ENCODE peak calls at places on chromosomes 16 and 17, in ten cellular contexts. One of them, this sample, is unnamed. For H3K27me3, the result is how much of the 10 kb centered on the place peaks cover.

GRCh38 chr17:54903375-54903774 is 2.7 kb downstream of the TOM1L1 start:
- DNase-seq in tibial nerve: no peak
- DNase-seq in uterus: no peak
- DNase-seq in IMR-90: no peak
- DNase-seq in H1: no peak
- DNase-seq in stomach: peak
- DNase-seq in ovary: peak
- DNase-seq in heart left ventricle: peak
- DNase-seq in HCT116: no peak
- DNase-seq in body of pancreas: peak
- DNase-seq in this sample: peak

GRCh38 chr16:58628845-58629680 is 563 bp downstream of the CNOT1 start:
- DNase-seq in uterus: peak
- DNase-seq in stomach: peak
- DNase-seq in IMR-90: peak
- DNase-seq in tibial nerve: peak
- DNase-seq in body of pancreas: peak
- DNase-seq in heart left ventricle: peak
- DNase-seq in ovary: peak
- DNase-seq in HCT116: no peak
- DNase-seq in H1: peak
- DNase-seq in this sample: peak

GRCh38 chr17:79414063-79414462 is 196.8 kb downstream of the RBFOX3 start:
- DNase-seq in ovary: no peak
- DNase-seq in HCT116: no peak
- DNase-seq in heart left ventricle: no peak
- DNase-seq in tibial nerve: no peak
- DNase-seq in IMR-90: no peak
- DNase-seq in stomach: no peak
- DNase-seq in uterus: no peak
- DNase-seq in H1: no peak
- DNase-seq in body of pancreas: no peak
- DNase-seq in this sample: no peak

GRCh38 chr16:50244504-50245416 is 21.6 kb upstream of the ADCY7 start:
- DNase-seq in ovary: peak
- DNase-seq in stomach: no peak
- DNase-seq in HCT116: no peak
- DNase-seq in tibial nerve: no peak
- DNase-seq in body of pancreas: no peak
- DNase-seq in IMR-90: no peak
- DNase-seq in H1: peak
- DNase-seq in uterus: no peak
- DNase-seq in heart left ventricle: no peak
- DNase-seq in this sample: no peak

GRCh38 chr17:68431661-68432071 is 25.6 kb downstream of the WIPI1 start:
- DNase-seq in ovary: no peak
- DNase-seq in tibial nerve: no peak
- DNase-seq in uterus: no peak
- DNase-seq in IMR-90: peak
- DNase-seq in stomach: no peak
- DNase-seq in HCT116: peak
- DNase-seq in H1: peak
- DNase-seq in heart left ventricle: no peak
- DNase-seq in body of pancreas: no peak
- DNase-seq in this sample: no peak

GRCh38 chr17:19728114-19728495 is 11.7 kb upstream of the SLC47A2 start:
- DNase-seq in HCT116: no peak
- DNase-seq in stomach: peak
- DNase-seq in heart left ventricle: peak
- DNase-seq in uterus: peak
- DNase-seq in ovary: peak
- DNase-seq in H1: no peak
- DNase-seq in body of pancreas: peak
- DNase-seq in tibial nerve: peak
- DNase-seq in IMR-90: peak
- DNase-seq in this sample: peak

GRCh38 chr17:43768382-43768781 is 9.8 kb upstream of the SOST start:
- DNase-seq in heart left ventricle: peak
- DNase-seq in body of pancreas: no peak
- DNase-seq in ovary: no peak
- DNase-seq in tibial nerve: peak
- DNase-seq in stomach: peak
- DNase-seq in uterus: no peak
- DNase-seq in H1: no peak
- DNase-seq in HCT116: no peak
- DNase-seq in IMR-90: no peak
- DNase-seq in this sample: peak

GRCh38 chr17:74446551-74447500 is 14.9 kb downstream of the GPRC5C start:
- DNase-seq in uterus: peak
- DNase-seq in heart left ventricle: peak
- DNase-seq in body of pancreas: peak
- DNase-seq in HCT116: no peak
- DNase-seq in ovary: peak
- DNase-seq in IMR-90: no peak
- DNase-seq in tibial nerve: peak
- DNase-seq in stomach: peak
- DNase-seq in H1: no peak
- DNase-seq in this sample: no peak

GRCh38 chr16:89187337-89188063 is 12.8 kb downstream of the SLC22A31 start:
- DNase-seq in body of pancreas: no peak
- DNase-seq in IMR-90: no peak
- DNase-seq in uterus: no peak
- DNase-seq in H1: peak
- DNase-seq in heart left ventricle: no peak
- DNase-seq in tibial nerve: no peak
- DNase-seq in HCT116: no peak
- DNase-seq in stomach: no peak
- DNase-seq in ovary: no peak
- DNase-seq in this sample: no peak

GRCh38 chr16:54245788-54246453 is 40.7 kb downstream of the IRX3 start:
- DNase-seq in IMR-90: no peak
- DNase-seq in heart left ventricle: no peak
- DNase-seq in tibial nerve: no peak
- DNase-seq in ovary: no peak
- DNase-seq in HCT116: no peak
- DNase-seq in body of pancreas: no peak
- DNase-seq in uterus: no peak
- DNase-seq in stomach: no peak
- DNase-seq in H1: no peak
- DNase-seq in this sample: no peak

GRCh38 chr17:76402711-76403110 is 18.3 kb downstream of the SPHK1 start:
- DNase-seq in tibial nerve: no peak
- DNase-seq in stomach: no peak
- DNase-seq in IMR-90: no peak
- DNase-seq in HCT116: no peak
- DNase-seq in body of pancreas: no peak
- DNase-seq in uterus: no peak
- DNase-seq in ovary: no peak
- DNase-seq in H1: no peak
- DNase-seq in heart left ventricle: no peak
- DNase-seq in this sample: no peak

GRCh38 chr17:29155235-29155965 is 24.8 kb downstream of the MYO18A start:
- DNase-seq in body of pancreas: peak
- DNase-seq in ovary: peak
- DNase-seq in heart left ventricle: peak
- DNase-seq in tibial nerve: no peak
- DNase-seq in uterus: peak
- DNase-seq in stomach: peak
- DNase-seq in IMR-90: peak
- DNase-seq in HCT116: peak
- DNase-seq in H1: no peak
- DNase-seq in this sample: peak

GRCh38 chr17:29710891-29711418 is 88.2 kb upstream of the CORO6 start:
- DNase-seq in stomach: no peak
- DNase-seq in body of pancreas: no peak
- DNase-seq in ovary: no peak
- DNase-seq in HCT116: no peak
- DNase-seq in IMR-90: peak
- DNase-seq in heart left ventricle: no peak
- DNase-seq in uterus: no peak
- DNase-seq in H1: no peak
- DNase-seq in tibial nerve: no peak
- DNase-seq in this sample: no peak

GRCh38 chr17:59858167-59858790 is 34.5 kb downstream of the TUBD1 start:
- DNase-seq in IMR-90: peak
- DNase-seq in uterus: no peak
- DNase-seq in ovary: no peak
- DNase-seq in HCT116: no peak
- DNase-seq in H1: no peak
- DNase-seq in body of pancreas: no peak
- DNase-seq in stomach: peak
- DNase-seq in tibial nerve: no peak
- DNase-seq in heart left ventricle: no peak
- DNase-seq in this sample: no peak

DNA sequence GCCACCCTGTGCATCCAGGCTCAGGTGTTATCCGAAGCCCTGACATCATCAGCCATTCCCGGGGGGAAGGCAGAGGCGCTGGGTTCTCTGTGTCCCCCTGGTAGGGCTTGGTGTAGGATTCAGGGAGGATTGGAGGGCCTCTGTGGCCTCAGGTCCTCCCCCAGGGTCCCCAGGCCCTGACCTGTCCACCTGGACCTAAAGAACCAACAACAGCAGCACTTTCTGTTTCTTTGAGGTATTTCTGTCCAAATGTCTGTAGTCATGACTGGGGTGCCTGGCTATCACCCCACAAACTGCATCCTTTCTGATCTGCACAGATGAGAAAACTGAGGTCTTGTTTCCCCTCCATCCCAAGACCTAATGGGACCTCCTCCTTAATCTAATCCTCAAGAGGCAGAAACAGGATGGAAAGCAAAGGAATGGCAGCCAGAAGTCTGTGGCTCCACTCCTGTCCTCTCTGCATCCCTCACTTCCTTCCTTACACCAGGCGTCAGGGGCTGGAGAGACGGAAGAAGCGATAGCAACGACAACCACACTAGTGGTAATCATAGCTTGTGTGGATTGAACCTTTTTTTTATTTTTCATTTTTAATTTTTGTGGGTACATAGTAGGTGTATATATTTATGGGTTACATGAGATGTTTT is 11.8 kb downstream of the NLRC5 start:
- DNase-seq in uterus: no peak
- DNase-seq in tibial nerve: no peak
- DNase-seq in ovary: no peak
- DNase-seq in heart left ventricle: no peak
- DNase-seq in H1: no peak
- DNase-seq in IMR-90: no peak
- DNase-seq in stomach: no peak
- DNase-seq in body of pancreas: no peak
- DNase-seq in HCT116: no peak
- DNase-seq in this sample: no peak
- TF ChIP-seq POLR2A in uterus: no peak
- TF ChIP-seq POLR2A in tibial nerve: no peak
- TF ChIP-seq POLR2A in ovary: no peak
- TF ChIP-seq POLR2A in heart left ventricle: no peak
- TF ChIP-seq POLR2A in H1: no peak
- TF ChIP-seq POLR2A in IMR-90: no peak
- TF ChIP-seq POLR2A in stomach: no peak
- TF ChIP-seq POLR2A in body of pancreas: no peak
- TF ChIP-seq POLR2A in HCT116: no peak
- TF ChIP-seq POLR2A in this sample: no peak

DNA sequence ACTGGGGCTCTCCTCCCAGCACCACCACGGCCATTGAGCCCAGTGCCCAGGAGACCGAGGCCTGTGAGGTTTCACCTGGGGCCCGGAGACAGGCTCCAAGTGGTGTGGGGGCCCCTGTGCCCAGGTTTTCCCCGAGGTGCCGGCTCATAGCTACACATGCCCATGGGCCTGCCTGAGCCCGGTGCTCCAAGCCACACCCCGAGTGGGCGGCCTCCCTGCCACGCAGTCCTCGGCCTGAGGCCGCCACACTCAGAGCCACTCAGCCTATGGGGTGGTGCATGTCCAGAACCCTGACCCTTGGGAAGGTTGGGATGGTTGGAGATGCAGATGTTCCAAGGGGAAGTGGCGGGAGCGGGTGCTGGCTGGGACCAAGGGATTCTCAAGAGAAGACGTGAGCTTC is 24.1 kb downstream of the JPH3 start:
- DNase-seq in heart left ventricle: no peak
- DNase-seq in IMR-90: no peak
- DNase-seq in H1: no peak
- DNase-seq in tibial nerve: no peak
- DNase-seq in uterus: no peak
- DNase-seq in body of pancreas: no peak
- DNase-seq in ovary: no peak
- DNase-seq in HCT116: no peak
- DNase-seq in stomach: no peak
- DNase-seq in this sample: no peak
- H3K27me3 ChIP-seq in heart left ventricle: under half
- H3K27me3 ChIP-seq in IMR-90: half or more
- H3K27me3 ChIP-seq in H1: under half
- H3K27me3 ChIP-seq in tibial nerve: under half
- H3K27me3 ChIP-seq in uterus: under half
- H3K27me3 ChIP-seq in body of pancreas: under half
- H3K27me3 ChIP-seq in ovary: under half
- H3K27me3 ChIP-seq in HCT116: under half
- H3K27me3 ChIP-seq in stomach: under half
- H3K27me3 ChIP-seq in this sample: under half

DNA sequence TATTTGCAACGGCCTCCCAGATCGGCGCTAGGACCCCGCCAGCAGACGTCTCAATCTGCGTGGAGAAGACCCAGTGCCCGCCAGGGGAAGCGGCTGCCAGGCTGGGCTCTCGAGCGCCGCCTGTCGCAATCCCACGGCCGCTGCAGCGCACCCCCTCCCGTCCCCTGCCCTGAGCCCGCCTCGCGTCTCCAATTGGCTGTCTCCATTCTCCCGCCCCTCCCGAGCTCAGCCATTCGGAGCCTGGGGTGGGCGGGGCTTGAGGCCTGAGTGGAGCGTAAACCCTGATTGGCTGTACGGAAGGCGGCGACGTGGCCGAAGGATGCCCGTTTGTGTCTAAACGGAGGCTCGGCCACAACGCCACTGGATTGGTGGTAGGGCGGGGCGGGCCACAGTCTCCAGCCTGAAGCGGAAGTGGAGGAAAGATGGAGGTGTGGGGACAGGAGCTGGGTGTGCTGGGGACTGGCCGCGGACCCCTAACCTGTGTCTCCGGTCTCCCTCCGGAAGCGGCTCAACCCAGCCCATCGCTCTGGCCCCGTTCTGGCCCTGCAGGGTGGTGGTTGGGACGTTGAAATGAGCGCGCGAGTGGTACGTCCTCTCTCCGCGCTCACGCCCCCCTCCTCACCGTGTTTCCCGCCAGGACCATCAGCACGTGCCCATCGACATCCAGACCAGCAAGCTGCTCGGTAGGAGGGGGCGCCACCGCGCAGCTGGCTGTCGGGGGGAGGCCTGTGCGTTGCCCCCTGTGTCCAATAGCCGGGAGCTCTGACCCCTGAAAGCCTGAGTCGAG is at the start of gene CDK5RAP3:
- DNase-seq in body of pancreas: peak
- DNase-seq in stomach: peak
- DNase-seq in ovary: peak
- DNase-seq in H1: peak
- DNase-seq in IMR-90: peak
- DNase-seq in heart left ventricle: peak
- DNase-seq in HCT116: peak
- DNase-seq in tibial nerve: peak
- DNase-seq in uterus: peak
- DNase-seq in this sample: peak
- TF ChIP-seq POLR2A in body of pancreas: peak
- TF ChIP-seq POLR2A in stomach: peak
- TF ChIP-seq POLR2A in ovary: peak
- TF ChIP-seq POLR2A in H1: peak
- TF ChIP-seq POLR2A in IMR-90: peak
- TF ChIP-seq POLR2A in heart left ventricle: peak
- TF ChIP-seq POLR2A in HCT116: peak
- TF ChIP-seq POLR2A in tibial nerve: peak
- TF ChIP-seq POLR2A in uterus: peak
- TF ChIP-seq POLR2A in this sample: peak

GRCh38 chr17:33776903-33777302 is 478.2 kb upstream of the CCL2 start:
- DNase-seq in H1: no peak
- DNase-seq in heart left ventricle: no peak
- DNase-seq in HCT116: no peak
- DNase-seq in body of pancreas: no peak
- DNase-seq in stomach: no peak
- DNase-seq in IMR-90: no peak
- DNase-seq in uterus: no peak
- DNase-seq in ovary: no peak
- DNase-seq in tibial nerve: no peak
- DNase-seq in this sample: no peak
- H3K27me3 ChIP-seq in H1: under half
- H3K27me3 ChIP-seq in heart left ventricle: under half
- H3K27me3 ChIP-seq in HCT116: under half
- H3K27me3 ChIP-seq in body of pancreas: under half
- H3K27me3 ChIP-seq in stomach: under half
- H3K27me3 ChIP-seq in IMR-90: under half
- H3K27me3 ChIP-seq in uterus: under half
- H3K27me3 ChIP-seq in ovary: under half
- H3K27me3 ChIP-seq in tibial nerve: under half
- H3K27me3 ChIP-seq in this sample: under half